ENCODE peak calls at places on chromosome 22, in nine cellular contexts. D is retina; X is stimulated activated CD8-positive, alpha-beta memory T cell treated with anti-CD3 and anti-CD28 coated beads, Interleukin-2, amount 100 ng/mL, for 48 hours; E is GM04504; Q is lung microvascular endothelial cell; W is activated CD4-positive, alpha-beta T cell treated with anti-CD3 and anti-CD28 coated beads, Interleukin-2, amount 50 U/mL, for 1 hour; N is AG20443; H is WTC11; A is GM06990. K is an unnamed sample.

GRCh38 chr22:43157874-43158546 is 6.7 kb downstream of the TSPO start:
- DNase-seq in W (no peak), N (no peak), H (no peak), A (no peak), E (no peak), D (no peak), X (no peak), Q (no peak), K (no peak)

GRCh38 chr22:49133541-49133940 is 694.1 kb downstream of the BRD1 start:
- DNase-seq in X (no peak), Q (no peak), H (no peak), A (no peak), W (no peak), N (no peak), D (no peak), E (no peak), K (no peak)

GRCh38 chr22:35538801-35539321 is 1.8 kb upstream of the RASD2 start:
- DNase-seq in W (peak; percentile 27), H (peak; percentile 78), X (no peak), Q (peak; percentile 36), D (no peak), N (peak; percentile 49), A (no peak), E (no peak), K (no peak)

GRCh38 chr22:17974703-17975372 is 49.5 kb downstream of the MICAL3 start:
- DNase-seq in X (peak; percentile 45), Q (no peak), E (no peak), A (peak; percentile 54), D (no peak), N (no peak), H (no peak), W (no peak), K (no peak)

GRCh38 chr22:49243335-49243734 is 584.3 kb downstream of the BRD1 start:
- DNase-seq in N (no peak), D (no peak), W (no peak), X (no peak), H (no peak), A (no peak), Q (no peak), E (no peak), K (no peak)

GRCh38 chr22:19810381-19811141 is 44.1 kb downstream of the GNB1L start:
- DNase-seq in N (peak; percentile 61), H (peak; percentile 9), E (peak; percentile 67), X (no peak), W (no peak), Q (no peak), D (no peak), A (no peak), K (peak; percentile 33)

GRCh38 chr22:34808618-34809017 is 257.3 kb upstream of the ISX start:
- DNase-seq in X (no peak), E (no peak), W (no peak), A (no peak), N (peak; percentile 29), Q (no peak), D (no peak), H (no peak), K (no peak)

GRCh38 chr22:27170491-27170890 is 513.1 kb downstream of the MIAT start:
- DNase-seq in A (no peak), Q (peak; percentile 53), E (peak; percentile 92), D (no peak), H (no peak), N (peak; percentile 95), X (no peak), W (no peak), K (peak; percentile 31)

GRCh38 chr22:19962246-19962908 is 20.8 kb upstream of the TXNRD2 start:
- DNase-seq in D (peak; percentile 66), H (peak; percentile 91), W (peak; percentile 61), E (no peak), Q (peak; percentile 90), X (peak; percentile 57), A (peak; percentile 64), N (peak; percentile 91), K (no peak)

GRCh38 chr22:36385491-36386350 is 2.0 kb downstream of the MYH9 start:
- DNase-seq in W (peak; percentile 61), A (no peak), E (peak; percentile 26), N (no peak), Q (no peak), D (peak; percentile 46), X (peak; percentile 61), H (no peak), K (no peak)

GRCh38 chr22:23774922-23775436 is 2.3 kb downstream of the MMP11 start:
- DNase-seq in Q (no peak), N (peak; percentile 86), X (no peak), E (no peak), H (no peak), D (no peak), W (no peak), A (no peak), K (no peak)

GRCh38 chr22:41197808-41198585 is 7.1 kb upstream of the L3MBTL2 start:
- DNase-seq in X (peak; percentile 40), D (peak; percentile 47), Q (peak; percentile 67), W (peak; percentile 52), N (no peak), E (no peak), A (no peak), H (peak; percentile 37), K (no peak)

GRCh38 chr22:44621401-44622146 is 80.4 kb upstream of the PRR5 start:
- DNase-seq in X (no peak), W (no peak), A (no peak), N (no peak), Q (no peak), H (no peak), E (no peak), D (no peak), K (no peak)

GRCh38 chr22:40690370-40690769 is 11.1 kb downstream of the MCHR1 start:
- DNase-seq in W (no peak), D (no peak), A (no peak), X (no peak), Q (no peak), E (no peak), N (no peak), H (peak; percentile 50), K (no peak)

GRCh38 chr22:22854466-22854865 is 33.1 kb upstream of the IGLL5 start:
- DNase-seq in H (no peak), D (no peak), X (no peak), E (no peak), A (no peak), W (no peak), Q (no peak), N (no peak), K (no peak)

GRCh38 chr22:24059121-24059520 is 48.0 kb downstream of the CABIN1 start:
- DNase-seq in A (no peak), H (no peak), E (peak; percentile 95), X (no peak), Q (no peak), W (no peak), D (no peak), N (peak; percentile 89), K (no peak)

GRCh38 chr22:45499746-45500145 is 2.9 kb upstream of the FBLN1 start:
- DNase-seq in A (no peak), W (no peak), E (no peak), H (no peak), D (no peak), N (no peak), X (no peak), Q (no peak), K (no peak)

GRCh38 chr22:34010259-34010658 is 90.0 kb upstream of the LARGE1 start:
- DNase-seq in W (no peak), E (no peak), X (no peak), D (no peak), Q (no peak), N (no peak), H (no peak), A (no peak), K (no peak)

GRCh38 chr22:32695451-32695891 is 106.0 kb upstream of the TIMP3 start:
- DNase-seq in A (no peak), X (no peak), H (no peak), N (peak; percentile 55), Q (peak; percentile 9), D (no peak), E (peak; percentile 84), W (no peak), K (no peak)

GRCh38 chr22:27223317-27224177 is 566.2 kb downstream of the MIAT start:
- DNase-seq in W (no peak), A (no peak), E (peak; percentile 86), H (no peak), N (peak; percentile 83), D (no peak), Q (no peak), X (no peak), K (no peak)

GRCh38 chr22:19525666-19526065 is 1.5 kb upstream of the CLDN5 start:
- DNase-seq in W (no peak), D (no peak), H (no peak), A (no peak), E (no peak), N (peak; percentile 9), Q (no peak), X (no peak), K (no peak)

GRCh38 chr22:49298834-49299750 is 528.6 kb downstream of the BRD1 start:
- DNase-seq in X (no peak), H (no peak), N (no peak), Q (no peak), D (no peak), A (no peak), W (no peak), E (no peak), K (no peak)

GRCh38 chr22:26330971-26331625 is 98.0 kb upstream of the ASPHD2 start:
- DNase-seq in N (peak; percentile 82), A (no peak), W (peak; percentile 50), D (peak; percentile 75), Q (peak; percentile 58), E (no peak), X (peak; percentile 37), H (peak; percentile 81), K (no peak)

GRCh38 chr22:22935546-22936157 is 48.0 kb downstream of the IGLL5 start:
- DNase-seq in W (no peak), A (peak; percentile 93), Q (no peak), H (peak; percentile 33), E (no peak), X (no peak), N (no peak), D (no peak), K (no peak)

GRCh38 chr22:26461188-26461810 is 22.3 kb downstream of the HPS4 start:
- DNase-seq in X (peak; percentile 28), E (no peak), Q (peak; percentile 50), A (no peak), N (peak; percentile 83), W (peak; percentile 43), D (peak; percentile 80), H (peak; percentile 88), K (peak; percentile 40)

GRCh38 chr22:29267462-29267857 is 321 bp downstream of the RHBDD3 start:
- DNase-seq in D (no peak), W (no peak), E (no peak), N (no peak), Q (no peak), X (no peak), A (no peak), H (no peak), K (no peak)

GRCh38 chr22:35483730-35484129 is 56.9 kb upstream of the RASD2 start:
- DNase-seq in Q (no peak), N (no peak), H (no peak), X (no peak), A (no peak), D (no peak), W (no peak), E (no peak), K (no peak)

GRCh38 chr22:30806391-30806861 is 111.8 kb downstream of the OSBP2 start:
- DNase-seq in Q (peak; percentile 26), D (no peak), H (peak; percentile 38), E (no peak), N (no peak), A (no peak), X (no peak), W (no peak), K (no peak)

GRCh38 chr22:19741053-19741452 is 17.7 kb downstream of the GP1BB start:
- DNase-seq in N (no peak), H (no peak), E (no peak), A (no peak), Q (no peak), X (no peak), W (no peak), D (no peak), K (no peak)

GRCh38 chr22:36790648-36791047 is 14.7 kb upstream of the IFT27 start:
- DNase-seq in D (no peak), N (no peak), E (no peak), X (peak; percentile 27), W (no peak), H (no peak), Q (no peak), A (peak; percentile 22), K (no peak)

GRCh38 chr22:45031629-45032403 is 22.0 kb upstream of the PHF21B start:
- DNase-seq in E (no peak), Q (no peak), W (no peak), H (no peak), D (no peak), N (no peak), X (no peak), A (no peak), K (no peak)

K was measured in ovary.